ENCODE peak calls at places on chromosomes 2 and 18, in six cellular contexts. H, K, C, T, V and L are unnamed samples.

GRCh38 chr2:223901311-223901710 is 43.8 kb downstream of the WDFY1 start:
- ATAC-seq in C (no peak), H (peak), V (no peak), K (no peak), T (peak), L (no peak)

GRCh38 chr2:194096402-194096801 is 1560.6 kb upstream of the SLC39A10 start:
- ATAC-seq in H (no peak), V (no peak), C (no peak), T (no peak), K (peak), L (no peak)

GRCh38 chr18:44723366-44723765 is 42.7 kb downstream of the SETBP1 start:
- ATAC-seq in H (no peak), C (no peak), T (no peak), K (peak), V (no peak), L (no peak)

GRCh38 chr2:165078913-165079312 is 123.6 kb upstream of the SLC38A11 start:
- ATAC-seq in T (no peak), C (no peak), K (no peak), H (no peak), V (no peak), L (no peak)

GRCh38 chr2:88603146-88603545 is 24.1 kb downstream of the EIF2AK3 start:
- ATAC-seq in H (no peak), K (no peak), V (no peak), C (no peak), T (no peak), L (no peak)

GRCh38 chr2:11420671-11421070 is 45.3 kb downstream of the E2F6 start:
- ATAC-seq in C (no peak), K (no peak), V (no peak), H (no peak), T (no peak), L (no peak)

GRCh38 chr2:160429248-160430000 is 64.2 kb downstream of the RBMS1 start:
- ATAC-seq in H (peak), C (peak), T (peak), V (peak), K (peak), L (no peak)

GRCh38 chr2:96449174-96449573 is 56.0 kb downstream of the NEURL3 start:
- ATAC-seq in T (no peak), V (no peak), K (no peak), C (no peak), H (no peak), L (no peak)

GRCh38 chr18:34795070-34795740 is 85.1 kb downstream of the DTNA start:
- ATAC-seq in H (no peak), C (no peak), T (no peak), V (no peak), K (peak), L (peak)

GRCh38 chr18:45324489-45325111 is 290.7 kb upstream of the SLC14A2 start:
- ATAC-seq in K (no peak), T (no peak), C (no peak), V (no peak), H (peak), L (peak)

GRCh38 chr2:65278450-65279030 is 50.9 kb downstream of the ACTR2 start:
- ATAC-seq in T (peak), K (no peak), V (peak), C (no peak), H (no peak), L (no peak)

GRCh38 chr2:162196611-162197010 is 44.6 kb upstream of the GCG start:
- ATAC-seq in C (no peak), H (no peak), T (no peak), V (no peak), K (no peak), L (no peak)

GRCh38 chr18:6785001-6785400 is 55.5 kb downstream of the ARHGAP28 start:
- ATAC-seq in V (no peak), H (no peak), C (no peak), T (no peak), K (no peak), L (no peak)

GRCh38 chr2:105865222-105865913 is 120.7 kb downstream of the NCK2 start:
- ATAC-seq in K (no peak), V (no peak), H (no peak), C (no peak), T (no peak), L (no peak)

GRCh38 chr2:173198338-173198737 is 122.7 kb downstream of the MAP3K20 start:
- ATAC-seq in T (no peak), C (no peak), K (no peak), H (no peak), V (no peak), L (no peak)

GRCh38 chr18:46133534-46133933 is 29.3 kb downstream of the HAUS1 start:
- ATAC-seq in H (no peak), C (no peak), T (no peak), V (no peak), K (no peak), L (no peak)

GRCh38 chr2:201126308-201127127 is 10.6 kb downstream of the CFLAR start:
- ATAC-seq in K (peak), C (no peak), H (peak), T (no peak), V (no peak), L (peak)

GRCh38 chr2:176324862-176325261 is 55.6 kb downstream of the MTX2 start:
- ATAC-seq in H (no peak), C (no peak), T (peak), K (no peak), V (no peak), L (no peak)

GRCh38 chr2:148545387-148546256 is 98.9 kb upstream of the EPC2 start:
- ATAC-seq in C (no peak), T (no peak), V (peak), K (no peak), H (no peak), L (no peak)

GRCh38 chr2:195659114-195659513 is 2.1 kb downstream of the SLC39A10 start:
- ATAC-seq in K (peak), T (no peak), V (no peak), H (no peak), C (no peak), L (no peak)

GRCh38 chr2:216538538-216538937 is 39.9 kb downstream of the RPL37A start:
- ATAC-seq in C (no peak), H (no peak), K (no peak), T (peak), V (no peak), L (no peak)

GRCh38 chr2:20422679-20423271 is 24.1 kb upstream of the RHOB start:
- ATAC-seq in H (no peak), K (no peak), C (peak), T (peak), V (peak), L (no peak)

GRCh38 chr18:79782566-79783308 is 15.0 kb upstream of the KCNG2 start:
- ATAC-seq in V (no peak), K (no peak), C (peak), H (no peak), T (no peak), L (no peak)

GRCh38 chr2:153967248-153967973 is 95.7 kb downstream of the GALNT13 start:
- ATAC-seq in V (no peak), C (peak), H (no peak), K (no peak), T (no peak), L (no peak)

GRCh38 chr18:69845588-69846506 is 101.8 kb downstream of the CD226 start:
- ATAC-seq in K (peak), C (peak), T (peak), H (no peak), V (no peak), L (no peak)

GRCh38 chr18:77039196-77040140 is 93.1 kb downstream of the MBP start:
- ATAC-seq in K (no peak), V (no peak), C (no peak), H (no peak), T (no peak), L (no peak)

DNA sequence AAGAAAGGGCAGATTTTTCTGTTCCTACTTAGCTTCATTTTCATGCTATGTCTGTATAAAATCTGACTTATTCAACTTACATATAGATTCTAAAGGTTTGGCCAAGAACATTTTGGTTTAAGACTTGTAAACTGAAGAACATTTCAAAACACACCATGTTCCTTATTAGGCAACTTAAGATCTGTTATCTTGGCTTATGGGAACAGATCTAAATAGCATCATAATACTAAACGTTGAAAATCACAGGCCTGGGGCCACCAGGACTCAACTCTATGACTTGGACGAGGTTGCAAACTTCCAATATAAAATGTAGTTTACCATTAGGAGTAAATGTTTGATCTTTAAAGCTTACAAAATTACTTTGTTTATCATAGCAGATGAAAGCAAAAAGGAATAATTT is 8.5 kb downstream of the TCF4 start:
- ATAC-seq in H (no peak), K (no peak), V (no peak), T (no peak), C (no peak), L (no peak)
- H3K27ac ChIP-seq in H (no peak), K (no peak), V (no peak), T (no peak), C (no peak), L (no peak)

GRCh38 chr18:59646946-59647307 is 50.3 kb downstream of the CCBE1 start:
- ATAC-seq in H (no peak), T (no peak), K (no peak), C (no peak), V (no peak), L (no peak)
- H3K4me3 ChIP-seq in H (no peak), T (no peak), K (no peak), C (no peak), V (no peak), L (no peak)

DNA sequence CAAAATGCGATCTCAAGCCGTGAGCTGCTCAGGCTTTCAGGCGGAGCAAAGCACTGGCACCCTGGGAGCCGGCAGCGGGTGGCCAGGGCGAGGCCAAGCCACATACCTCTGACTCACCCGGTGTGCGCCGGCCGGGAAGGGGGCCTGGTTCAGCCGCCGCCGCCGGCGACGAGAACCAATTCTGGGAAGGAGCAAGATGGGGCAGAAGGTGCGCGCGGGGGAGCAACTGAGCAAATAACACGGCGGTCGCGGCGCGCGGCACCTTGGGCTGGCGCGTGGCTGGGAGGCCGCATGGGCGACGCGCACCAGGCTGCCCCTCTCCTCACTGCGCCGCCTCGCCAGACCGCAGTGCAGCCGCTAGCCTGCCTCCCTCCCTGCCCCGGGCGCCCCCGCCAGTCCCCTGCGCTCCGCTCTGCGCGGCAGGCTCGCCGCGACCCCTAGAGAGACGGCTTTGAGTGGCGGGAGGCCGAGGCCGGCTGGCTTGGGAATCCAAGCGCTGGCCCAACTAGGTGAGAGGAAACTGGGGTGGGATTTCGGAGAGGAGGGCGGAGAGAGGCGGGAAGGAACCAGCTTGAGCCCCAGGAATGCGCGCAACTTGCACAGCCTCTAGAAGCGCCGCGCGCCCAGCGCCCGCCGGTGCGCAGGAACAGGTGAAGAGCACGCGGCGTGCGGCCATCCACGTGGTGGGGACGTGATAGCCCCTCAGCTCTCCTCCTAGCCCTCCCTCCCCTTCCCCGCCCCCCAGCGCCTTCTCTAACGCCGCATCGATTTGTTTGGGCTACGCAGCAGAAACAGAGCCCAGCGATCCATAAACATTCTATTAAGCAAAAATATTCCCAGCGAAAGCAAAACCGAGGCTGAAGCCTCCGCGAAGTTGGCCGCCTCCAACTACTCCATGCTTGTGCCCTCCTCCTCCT is 3.3 kb downstream of the NRP2 start:
- ATAC-seq in C (peak), V (no peak), K (no peak), T (no peak), H (peak), L (peak)
- TF ChIP-seq POLR2A in C (no peak), V (no peak), K (no peak), T (no peak), H (no peak), L (no peak)

DNA sequence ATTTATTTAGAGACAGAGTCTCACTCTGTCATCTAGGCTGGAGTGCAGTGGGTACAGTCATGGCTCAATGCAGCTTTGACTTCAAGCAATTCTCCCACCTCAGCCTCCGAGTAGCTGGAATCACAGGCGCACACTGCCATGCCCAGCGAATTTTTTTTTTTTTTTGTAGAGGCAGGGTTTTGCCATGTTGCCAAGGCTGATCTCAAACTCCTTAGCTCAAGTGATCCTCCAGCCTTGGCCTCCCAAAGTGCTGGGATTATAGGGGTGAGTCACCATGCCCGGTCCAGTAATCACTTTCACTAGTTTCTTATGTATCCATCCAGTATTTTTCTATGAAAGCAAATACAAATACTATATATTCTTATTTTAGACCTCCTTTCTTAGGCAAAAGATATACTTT is 24.0 kb downstream of the PRKAG3 start:
- ATAC-seq in T (no peak), K (no peak), C (no peak), H (no peak), V (no peak), L (no peak)
- H3K27ac ChIP-seq in T (no peak), K (no peak), C (no peak), H (no peak), V (no peak), L (peak)

GRCh38 chr2:233226511-233227031 is 24.9 kb upstream of the ATG16L1 start:
- ATAC-seq in C (no peak), V (peak), H (no peak), K (no peak), T (no peak), L (no peak)
- H3K4me3 ChIP-seq in C (no peak), V (no peak), H (no peak), K (no peak), T (no peak), L (no peak)

GRCh38 chr2:118186110-118186857 is 98.0 kb downstream of the INSIG2 start:
- ATAC-seq in C (peak), H (peak), K (peak), T (peak), V (no peak), L (peak)
- TF ChIP-seq POLR2A in C (no peak), H (peak), K (peak), T (no peak), V (no peak), L (peak)

GRCh38 chr18:21702602-21703001 is 2.0 kb downstream of the ABHD3 start:
- ATAC-seq in H (no peak), K (no peak), C (no peak), V (no peak), T (no peak), L (no peak)
- H3K27ac ChIP-seq in H (no peak), K (no peak), C (peak), V (no peak), T (peak), L (no peak)

GRCh38 chr2:241037498-241037897 is 39.1 kb downstream of the SNED1 start:
- ATAC-seq in K (no peak), T (no peak), C (no peak), H (no peak), V (no peak), L (no peak)

GRCh38 chr2:241035142-241035817 is 36.9 kb downstream of the SNED1 start:
- ATAC-seq in K (peak), H (no peak), C (no peak), V (no peak), T (no peak), L (no peak)

GRCh38 chr2:241036964-241037421 is 38.6 kb downstream of the SNED1 start:
- ATAC-seq in K (peak), V (no peak), H (peak), T (no peak), C (peak), L (no peak)

GRCh38 chr2:241035818-241036396 is 37.5 kb downstream of the SNED1 start:
- ATAC-seq in H (no peak), C (no peak), K (peak), T (no peak), V (no peak), L (no peak)

GRCh38 chr2:241036397-241036963 is 38.1 kb downstream of the SNED1 start:
- ATAC-seq in H (peak), T (peak), C (peak), K (peak), V (peak), L (peak)
- H3K4me3 ChIP-seq in H (no peak), T (no peak), C (no peak), K (peak), V (no peak), L (peak)

DNA sequence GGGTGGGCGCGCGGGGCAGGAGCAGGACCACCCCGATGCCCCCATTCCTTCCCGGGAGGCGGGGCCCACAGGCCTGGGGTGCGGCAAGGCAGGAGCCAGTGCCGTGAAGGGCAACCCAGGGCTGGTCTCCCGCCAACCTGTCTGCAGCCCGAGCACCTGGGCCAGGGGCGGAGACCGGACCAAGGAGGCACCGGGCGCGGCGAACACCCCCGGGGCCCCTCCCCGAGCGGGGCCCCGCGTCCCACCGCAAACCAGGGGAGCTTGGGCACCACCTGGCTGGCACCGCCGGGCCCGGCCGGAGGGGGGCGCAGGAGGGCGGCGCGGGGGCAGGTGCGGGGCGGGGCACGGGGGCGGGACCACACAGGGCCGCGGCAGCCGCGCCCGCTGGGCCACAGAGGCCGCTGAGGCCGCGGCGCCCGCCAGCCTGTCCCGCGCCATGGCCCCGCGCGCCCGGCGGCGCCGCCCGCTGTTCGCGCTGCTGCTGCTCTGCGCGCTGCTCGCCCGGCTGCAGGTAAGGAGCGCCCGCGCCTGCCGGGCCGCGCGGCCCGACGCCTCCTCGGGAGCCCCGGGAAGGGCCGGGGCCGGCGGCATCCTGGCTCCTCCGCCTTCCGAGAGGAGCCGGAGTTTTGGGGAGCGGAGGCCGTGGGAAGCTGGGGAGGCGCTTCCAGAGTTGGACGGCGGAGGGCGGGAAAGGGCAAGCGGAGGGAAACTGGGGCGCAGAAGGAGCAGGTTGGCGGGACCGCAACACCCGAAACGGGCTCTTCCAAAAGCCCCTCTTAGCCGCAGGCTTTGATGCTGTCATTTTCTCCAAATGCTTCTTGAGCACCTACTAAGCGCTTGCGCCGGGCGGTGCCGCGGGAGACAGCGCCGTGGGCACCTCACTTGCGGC is at the start of gene TNFRSF11A:
- ATAC-seq in C (peak), T (peak), H (peak), K (peak), V (peak), L (no peak)
- TF ChIP-seq POLR2A in C (peak), T (no peak), H (no peak), K (no peak), V (no peak), L (no peak)